ENCODE peak calls at places on chromosomes 3 and 15, in five cellular contexts. D is neural crest cell, I is EL, U is left cardiac atrium, S is A172. C is an unnamed sample.

GRCh38 chr3:181623924-181624694 is 87.6 kb upstream of the SOX2 start:
- DNase-seq in S (peak), U (no peak), I (no peak), D (no peak), C (peak)

GRCh38 chr3:71581451-71581980 is 2.0 kb downstream of the FOXP1 start:
- DNase-seq in U (peak), D (peak), S (no peak), I (peak), C (no peak)

GRCh38 chr3:195895078-195895899 is 13.1 kb downstream of the TNK2 start:
- DNase-seq in D (peak), S (peak), U (peak), I (peak), C (peak)

GRCh38 chr3:152071924-152072323 is 196.8 kb upstream of the MBNL1 start:
- DNase-seq in D (no peak), S (peak), U (no peak), I (peak), C (peak)

GRCh38 chr3:104787306-104787705 is 579.4 kb upstream of the ALCAM start:
- DNase-seq in S (no peak), I (no peak), U (no peak), D (no peak), C (no peak)

GRCh38 chr3:5294360-5294759 is 106.9 kb downstream of the EDEM1 start:
- DNase-seq in U (no peak), D (no peak), I (peak), S (peak), C (no peak)

GRCh38 chr15:26628879-26629529 is 143.9 kb downstream of the GABRB3 start:
- DNase-seq in D (no peak), S (no peak), U (peak), I (no peak), C (peak)

GRCh38 chr3:8554725-8555621 is 53.4 kb downstream of the LMCD1 start:
- DNase-seq in D (peak), U (peak), I (peak), S (peak), C (peak)

GRCh38 chr3:138673641-138674040 is 65.1 kb downstream of the FAIM start:
- DNase-seq in U (no peak), I (no peak), S (peak), D (no peak), C (peak)

GRCh38 chr3:45940781-45941365 is 2.4 kb upstream of the CXCR6 start:
- DNase-seq in U (no peak), S (no peak), I (no peak), D (no peak), C (no peak)

GRCh38 chr15:67013696-67014095 is 51.7 kb upstream of the SMAD3 start:
- DNase-seq in I (peak), U (peak), D (no peak), S (no peak), C (peak)

GRCh38 chr3:139105154-139105702 is 60.5 kb upstream of the PRR23C start:
- DNase-seq in I (no peak), S (no peak), U (no peak), D (no peak), C (no peak)

GRCh38 chr15:35445891-35446290 is 100.1 kb downstream of the DPH6 start:
- DNase-seq in D (no peak), I (peak), U (no peak), S (no peak), C (no peak)

GRCh38 chr3:25585361-25586166 is 79.1 kb downstream of the TOP2B start:
- DNase-seq in U (no peak), S (no peak), D (no peak), I (peak), C (no peak)

GRCh38 chr15:48975713-48976419 is 12.1 kb upstream of the SHC4 start:
- DNase-seq in S (peak), U (peak), D (peak), I (peak), C (peak)

GRCh38 chr3:105483476-105483875 is 116.8 kb downstream of the ALCAM start:
- DNase-seq in U (no peak), D (no peak), I (no peak), S (no peak), C (peak)

GRCh38 chr3:30779686-30780287 is 114.7 kb downstream of the GADL1 start:
- DNase-seq in S (no peak), I (peak), D (no peak), U (no peak), C (peak)

GRCh38 chr3:179068779-179069530 is 2.7 kb downstream of the ZMAT3 start:
- DNase-seq in I (peak), D (no peak), U (no peak), S (peak), C (peak)

GRCh38 chr3:159263750-159264561 is 462.1 kb downstream of the MFSD1 start:
- DNase-seq in I (peak), U (no peak), S (peak), D (peak), C (peak)

GRCh38 chr3:56795097-56795806 is 6.5 kb downstream of the ARHGEF3 start:
- DNase-seq in S (peak), I (no peak), U (no peak), D (no peak), C (no peak)

GRCh38 chr15:61033938-61034792 is 194.9 kb downstream of the RORA start:
- DNase-seq in D (no peak), S (no peak), U (no peak), I (no peak), C (no peak)

GRCh38 chr3:149487598-149488197 is 13.2 kb downstream of the TM4SF4 start:
- DNase-seq in U (no peak), D (peak), S (no peak), I (no peak), C (peak)

GRCh38 chr15:88911766-88912118 is 1.4 kb downstream of the MFGE8 start:
- DNase-seq in U (no peak), D (no peak), S (peak), I (no peak), C (no peak)

GRCh38 chr3:177420643-177421042 is 223.4 kb upstream of the TBL1XR1 start:
- DNase-seq in U (no peak), D (no peak), I (peak), S (peak), C (no peak)

GRCh38 chr15:75065851-75066509 is 42.6 kb downstream of the PPCDC start:
- DNase-seq in I (peak), D (no peak), S (peak), U (no peak), C (peak)

GRCh38 chr15:56160966-56161365 is 82.7 kb downstream of the RFX7 start:
- DNase-seq in D (no peak), I (no peak), U (no peak), S (no peak), C (no peak)

GRCh38 chr3:24494616-24495333 is at the start of gene THRB:
- DNase-seq in U (peak), I (peak), S (no peak), D (peak), C (peak)

GRCh38 chr15:69044899-69045298 is 30.4 kb downstream of the NOX5 start:
- DNase-seq in D (no peak), I (peak), U (no peak), S (peak), C (peak)

GRCh38 chr15:74175271-74176191 is 2.0 kb downstream of the ISLR start:
- DNase-seq in U (no peak), S (no peak), I (no peak), D (no peak), C (no peak)

GRCh38 chr3:34106879-34107278 is 308.4 kb downstream of the PDCD6IP start:
- DNase-seq in I (peak), U (no peak), D (peak), S (peak), C (no peak)

GRCh38 chr3:139533781-139534443 is 5.6 kb downstream of the RBP1 start:
- DNase-seq in I (peak), U (peak), D (no peak), S (peak), C (peak)

GRCh38 chr15:47963265-47963664 is 157.5 kb upstream of the SLC24A5 start:
- DNase-seq in U (no peak), D (no peak), S (no peak), I (no peak), C (no peak)

GRCh38 chr15:83992356-83993031 is 243.1 kb upstream of the GOLGA6L4 start:
- DNase-seq in U (no peak), D (no peak), I (no peak), S (no peak), C (no peak)